ENCODE peak calls at places on chromosomes 13 and 19, in six cellular contexts. One of them, this sample, is unnamed.

GRCh38 chr19:13077233-13077632 is 25.4 kb downstream of the LYL1 start:
- DNase-seq in HT1080: no peak
- DNase-seq in GM04504: no peak
- DNase-seq in psoas muscle: no peak
- DNase-seq in mammary epithelial cell: no peak
- DNase-seq in NCI-H2081: peak; percentile 7
- DNase-seq in this sample: no peak

GRCh38 chr13:40149611-40150283 is 494.3 kb downstream of the COG6 start:
- DNase-seq in NCI-H2081: no peak
- DNase-seq in GM04504: peak; percentile 48
- DNase-seq in mammary epithelial cell: peak; percentile 82
- DNase-seq in HT1080: peak; percentile 85
- DNase-seq in psoas muscle: no peak
- DNase-seq in this sample: peak; percentile 29

GRCh38 chr19:17202249-17202648 is 12.9 kb upstream of the USE1 start:
- DNase-seq in NCI-H2081: no peak
- DNase-seq in psoas muscle: no peak
- DNase-seq in GM04504: no peak
- DNase-seq in HT1080: no peak
- DNase-seq in mammary epithelial cell: peak; percentile 23
- DNase-seq in this sample: no peak

GRCh38 chr19:55441319-55441691 is 1.8 kb downstream of the SHISA7 start:
- DNase-seq in mammary epithelial cell: no peak
- DNase-seq in GM04504: no peak
- DNase-seq in HT1080: no peak
- DNase-seq in psoas muscle: no peak
- DNase-seq in NCI-H2081: no peak
- DNase-seq in this sample: no peak

GRCh38 chr13:79862515-79862914 is 381.6 kb downstream of the NDFIP2 start:
- DNase-seq in HT1080: no peak
- DNase-seq in GM04504: no peak
- DNase-seq in NCI-H2081: no peak
- DNase-seq in psoas muscle: no peak
- DNase-seq in mammary epithelial cell: no peak
- DNase-seq in this sample: no peak

GRCh38 chr19:34991542-34992333 is 8.4 kb upstream of the GRAMD1A start:
- DNase-seq in GM04504: no peak
- DNase-seq in mammary epithelial cell: no peak
- DNase-seq in psoas muscle: peak; percentile 8
- DNase-seq in HT1080: no peak
- DNase-seq in NCI-H2081: no peak
- DNase-seq in this sample: no peak

GRCh38 chr19:48749571-48750198 is 2.8 kb downstream of the FUT1 start:
- DNase-seq in NCI-H2081: no peak
- DNase-seq in HT1080: no peak
- DNase-seq in psoas muscle: no peak
- DNase-seq in GM04504: no peak
- DNase-seq in mammary epithelial cell: no peak
- DNase-seq in this sample: no peak

GRCh38 chr13:39729161-39729560 is 73.7 kb downstream of the COG6 start:
- DNase-seq in mammary epithelial cell: no peak
- DNase-seq in NCI-H2081: no peak
- DNase-seq in HT1080: no peak
- DNase-seq in GM04504: no peak
- DNase-seq in psoas muscle: no peak
- DNase-seq in this sample: no peak

GRCh38 chr13:41847216-41847615 is 113.7 kb downstream of the VWA8 start:
- DNase-seq in NCI-H2081: no peak
- DNase-seq in psoas muscle: no peak
- DNase-seq in mammary epithelial cell: no peak
- DNase-seq in GM04504: no peak
- DNase-seq in HT1080: no peak
- DNase-seq in this sample: no peak

GRCh38 chr19:2732157-2732725 is 7.6 kb downstream of the SLC39A3 start:
- DNase-seq in GM04504: no peak
- DNase-seq in NCI-H2081: no peak
- DNase-seq in psoas muscle: no peak
- DNase-seq in mammary epithelial cell: no peak
- DNase-seq in HT1080: no peak
- DNase-seq in this sample: no peak

GRCh38 chr13:40207110-40207478 is 459.3 kb downstream of the FOXO1 start:
- DNase-seq in GM04504: no peak
- DNase-seq in NCI-H2081: no peak
- DNase-seq in HT1080: no peak
- DNase-seq in mammary epithelial cell: no peak
- DNase-seq in psoas muscle: no peak
- DNase-seq in this sample: no peak

GRCh38 chr19:13181747-13182388 is 31.7 kb downstream of the IER2 start:
- DNase-seq in NCI-H2081: no peak
- DNase-seq in HT1080: no peak
- DNase-seq in psoas muscle: peak; percentile 67
- DNase-seq in GM04504: no peak
- DNase-seq in mammary epithelial cell: no peak
- DNase-seq in this sample: no peak

GRCh38 chr13:99766641-99767045 is 204.9 kb downstream of the ZIC5 start:
- DNase-seq in mammary epithelial cell: no peak
- DNase-seq in HT1080: peak; percentile 34
- DNase-seq in NCI-H2081: peak; percentile 79
- DNase-seq in psoas muscle: no peak
- DNase-seq in GM04504: no peak
- DNase-seq in this sample: no peak

GRCh38 chr19:279231-279630 is 12.0 kb downstream of the PLPP2 start:
- DNase-seq in HT1080: no peak
- DNase-seq in NCI-H2081: no peak
- DNase-seq in GM04504: no peak
- DNase-seq in mammary epithelial cell: no peak
- DNase-seq in psoas muscle: peak; percentile 11
- DNase-seq in this sample: no peak

GRCh38 chr13:50676602-50677001 is 166.9 kb downstream of the DLEU7 start:
- DNase-seq in HT1080: peak; percentile 71
- DNase-seq in NCI-H2081: no peak
- DNase-seq in GM04504: no peak
- DNase-seq in psoas muscle: no peak
- DNase-seq in mammary epithelial cell: peak; percentile 50
- DNase-seq in this sample: peak; percentile 64

GRCh38 chr19:55345818-55346724 is 6.4 kb downstream of the KMT5C start:
- DNase-seq in GM04504: no peak
- DNase-seq in NCI-H2081: no peak
- DNase-seq in mammary epithelial cell: no peak
- DNase-seq in psoas muscle: peak; percentile 81
- DNase-seq in HT1080: no peak
- DNase-seq in this sample: no peak

GRCh38 chr13:74134226-74134776 is at the start of gene KLF12:
- DNase-seq in GM04504: peak; percentile 85
- DNase-seq in HT1080: peak; percentile 94
- DNase-seq in mammary epithelial cell: peak; percentile 88
- DNase-seq in psoas muscle: peak; percentile 90
- DNase-seq in NCI-H2081: peak; percentile 81
- DNase-seq in this sample: no peak

GRCh38 chr19:17137417-17137816 is 61.8 kb downstream of the MYO9B start:
- DNase-seq in HT1080: no peak
- DNase-seq in mammary epithelial cell: no peak
- DNase-seq in psoas muscle: no peak
- DNase-seq in NCI-H2081: no peak
- DNase-seq in GM04504: no peak
- DNase-seq in this sample: no peak

GRCh38 chr13:92564942-92565341 is 661.7 kb upstream of the GPC6 start:
- DNase-seq in NCI-H2081: no peak
- DNase-seq in psoas muscle: no peak
- DNase-seq in GM04504: no peak
- DNase-seq in mammary epithelial cell: no peak
- DNase-seq in HT1080: no peak
- DNase-seq in this sample: no peak

GRCh38 chr19:46979103-46979769 is 40.4 kb upstream of the NPAS1 start:
- DNase-seq in mammary epithelial cell: no peak
- DNase-seq in psoas muscle: peak; percentile 77
- DNase-seq in HT1080: no peak
- DNase-seq in GM04504: no peak
- DNase-seq in NCI-H2081: no peak
- DNase-seq in this sample: no peak

GRCh38 chr19:12202250-12202649 is 39.4 kb downstream of the ZNF136 start:
- DNase-seq in mammary epithelial cell: no peak
- DNase-seq in psoas muscle: no peak
- DNase-seq in HT1080: no peak
- DNase-seq in NCI-H2081: no peak
- DNase-seq in GM04504: no peak
- DNase-seq in this sample: no peak

GRCh38 chr13:73210218-73210883 is 151.5 kb downstream of the KLF5 start:
- DNase-seq in GM04504: no peak
- DNase-seq in HT1080: no peak
- DNase-seq in psoas muscle: no peak
- DNase-seq in mammary epithelial cell: peak; percentile 47
- DNase-seq in NCI-H2081: no peak
- DNase-seq in this sample: no peak

GRCh38 chr13:24272452-24273161 is 36.8 kb upstream of the C1QTNF9 start:
- DNase-seq in mammary epithelial cell: no peak
- DNase-seq in HT1080: no peak
- DNase-seq in GM04504: no peak
- DNase-seq in NCI-H2081: no peak
- DNase-seq in psoas muscle: no peak
- DNase-seq in this sample: no peak

GRCh38 chr13:69617587-69617986 is 490.0 kb upstream of the ATXN8OS start:
- DNase-seq in NCI-H2081: no peak
- DNase-seq in HT1080: no peak
- DNase-seq in psoas muscle: no peak
- DNase-seq in GM04504: no peak
- DNase-seq in mammary epithelial cell: no peak
- DNase-seq in this sample: no peak

GRCh38 chr19:5539431-5539833 is 28.3 kb downstream of the TINCR start:
- DNase-seq in psoas muscle: no peak
- DNase-seq in HT1080: no peak
- DNase-seq in GM04504: no peak
- DNase-seq in mammary epithelial cell: no peak
- DNase-seq in NCI-H2081: peak; percentile 55
- DNase-seq in this sample: no peak

GRCh38 chr19:13841339-13842293 is 35.3 kb upstream of the NANOS3 start:
- DNase-seq in NCI-H2081: no peak
- DNase-seq in psoas muscle: peak; percentile 91
- DNase-seq in HT1080: peak; percentile 69
- DNase-seq in mammary epithelial cell: peak; percentile 69
- DNase-seq in GM04504: no peak
- DNase-seq in this sample: no peak

GRCh38 chr13:45325806-45326205 is 15.2 kb downstream of the TPT1 start:
- DNase-seq in HT1080: peak; percentile 95
- DNase-seq in psoas muscle: peak; percentile 80
- DNase-seq in NCI-H2081: no peak
- DNase-seq in mammary epithelial cell: peak; percentile 87
- DNase-seq in GM04504: peak; percentile 61
- DNase-seq in this sample: peak; percentile 65

GRCh38 chr13:110946171-110946570 is 31.3 kb upstream of the ANKRD10 start:
- DNase-seq in mammary epithelial cell: no peak
- DNase-seq in HT1080: no peak
- DNase-seq in psoas muscle: no peak
- DNase-seq in NCI-H2081: no peak
- DNase-seq in GM04504: no peak
- DNase-seq in this sample: no peak

GRCh38 chr13:44812818-44813217 is 176.5 kb downstream of the NUFIP1 start:
- DNase-seq in GM04504: no peak
- DNase-seq in HT1080: no peak
- DNase-seq in NCI-H2081: no peak
- DNase-seq in mammary epithelial cell: no peak
- DNase-seq in psoas muscle: no peak
- DNase-seq in this sample: no peak

GRCh38 chr13:101785858-101786257 is 333.4 kb downstream of the ITGBL1 start:
- DNase-seq in mammary epithelial cell: peak; percentile 32
- DNase-seq in HT1080: peak; percentile 77
- DNase-seq in NCI-H2081: peak; percentile 76
- DNase-seq in GM04504: no peak
- DNase-seq in psoas muscle: no peak
- DNase-seq in this sample: no peak

GRCh38 chr19:1081301-1082164 is 13.6 kb downstream of the POLR2E start:
- DNase-seq in psoas muscle: no peak
- DNase-seq in HT1080: no peak
- DNase-seq in mammary epithelial cell: no peak
- DNase-seq in NCI-H2081: no peak
- DNase-seq in GM04504: no peak
- DNase-seq in this sample: no peak

GRCh38 chr13:33636955-33637670 is 180.8 kb upstream of the RFC3 start:
- DNase-seq in mammary epithelial cell: peak; percentile 49
- DNase-seq in psoas muscle: no peak
- DNase-seq in NCI-H2081: no peak
- DNase-seq in HT1080: peak; percentile 11
- DNase-seq in GM04504: no peak
- DNase-seq in this sample: no peak

GRCh38 chr13:111908981-111909380 is 158.0 kb upstream of the SOX1 start:
- DNase-seq in NCI-H2081: no peak
- DNase-seq in HT1080: no peak
- DNase-seq in GM04504: no peak
- DNase-seq in psoas muscle: no peak
- DNase-seq in mammary epithelial cell: no peak
- DNase-seq in this sample: no peak

GRCh38 chr13:66660013-66660804 is 569.9 kb downstream of the PCDH9 start:
- DNase-seq in HT1080: peak; percentile 89
- DNase-seq in NCI-H2081: no peak
- DNase-seq in mammary epithelial cell: peak; percentile 61
- DNase-seq in psoas muscle: no peak
- DNase-seq in GM04504: no peak
- DNase-seq in this sample: no peak

GRCh38 chr13:45512148-45512498 is 47.4 kb downstream of the COG3 start:
- DNase-seq in psoas muscle: no peak
- DNase-seq in GM04504: no peak
- DNase-seq in NCI-H2081: no peak
- DNase-seq in mammary epithelial cell: peak; percentile 79
- DNase-seq in HT1080: peak; percentile 80
- DNase-seq in this sample: no peak

GRCh38 chr19:36051236-36051635 is 2.8 kb downstream of the THAP8 start:
- DNase-seq in mammary epithelial cell: no peak
- DNase-seq in psoas muscle: no peak
- DNase-seq in HT1080: no peak
- DNase-seq in NCI-H2081: peak; percentile 42
- DNase-seq in GM04504: no peak
- DNase-seq in this sample: no peak

GRCh38 chr19:45455707-45456499 is 11.9 kb upstream of the FOSB start:
- DNase-seq in psoas muscle: peak; percentile 97
- DNase-seq in mammary epithelial cell: peak; percentile 98
- DNase-seq in GM04504: peak; percentile 99
- DNase-seq in HT1080: peak; percentile 100
- DNase-seq in NCI-H2081: peak; percentile 49
- DNase-seq in this sample: peak; percentile 94

GRCh38 chr19:40862333-40862732 is 12.1 kb upstream of the CYP2A6 start:
- DNase-seq in NCI-H2081: no peak
- DNase-seq in mammary epithelial cell: no peak
- DNase-seq in psoas muscle: no peak
- DNase-seq in GM04504: no peak
- DNase-seq in HT1080: no peak
- DNase-seq in this sample: no peak

GRCh38 chr13:77928909-77929308 is 10.3 kb upstream of the EDNRB start:
- DNase-seq in psoas muscle: no peak
- DNase-seq in mammary epithelial cell: peak; percentile 2
- DNase-seq in HT1080: peak; percentile 66
- DNase-seq in GM04504: no peak
- DNase-seq in NCI-H2081: no peak
- DNase-seq in this sample: no peak